ENCODE peak calls at places on chromosomes 12 and 14, in ten cellular contexts. U is fibroblast of pulmonary artery, T is upper lobe of left lung, B is foreskin fibroblast, R is bronchial epithelial cell, N is heart right ventricle, J is cardiac fibroblast, V is kidney epithelial cell, C is BJ, M is mammary epithelial cell. L is an unnamed sample.

GRCh38 chr12:50207424-50207823 is 40.3 kb upstream of the CERS5 start:
- DNase-seq in U (no peak), T (no peak), B (no peak), R (no peak), N (no peak), J (no peak), V (no peak), C (no peak), M (no peak), L (no peak)

GRCh38 chr12:31740618-31741017 is 11.8 kb upstream of the AMN1 start:
- DNase-seq in U (no peak), T (no peak), B (no peak), R (no peak), N (no peak), J (no peak), V (no peak), C (no peak), M (no peak), L (no peak)

GRCh38 chr12:21656931-21657335 is 709 bp downstream of the LDHB start:
- DNase-seq in U (peak; percentile 52), T (peak; percentile 56), B (peak; percentile 66), R (peak; percentile 33), N (no peak), J (peak; percentile 53), V (no peak), C (no peak), M (peak; percentile 40), L (no peak)

GRCh38 chr12:53817021-53817389 is 65.2 kb upstream of the CISTR start:
- DNase-seq in U (no peak), T (no peak), B (no peak), R (peak; percentile 30), N (no peak), J (no peak), V (no peak), C (no peak), M (no peak), L (no peak)

GRCh38 chr12:23949212-23950010 is at the start of gene SOX5:
- DNase-seq in U (peak; percentile 58), T (peak; percentile 58), B (no peak), R (peak; percentile 2), N (peak; percentile 28), J (peak; percentile 63), V (peak; percentile 18), C (no peak), M (no peak), L (no peak)

GRCh38 chr14:36942522-36943245 is 229.7 kb downstream of the SLC25A21 start:
- DNase-seq in U (peak; percentile 5), T (no peak), B (peak; percentile 38), R (peak; percentile 85), N (no peak), J (no peak), V (no peak), C (no peak), M (peak; percentile 62), L (no peak)

GRCh38 chr12:104282109-104282508 is 21.4 kb upstream of the EID3 start:
- DNase-seq in U (peak; percentile 53), T (no peak), B (peak; percentile 60), R (no peak), N (no peak), J (peak; percentile 72), V (no peak), C (no peak), M (no peak), L (no peak)

GRCh38 chr12:29316772-29317171 is 64.2 kb downstream of the ERGIC2 start:
- DNase-seq in U (peak; percentile 47), T (no peak), B (peak; percentile 16), R (no peak), N (peak; percentile 38), J (peak; percentile 60), V (peak; percentile 12), C (no peak), M (peak; percentile 52), L (no peak)

DNA sequence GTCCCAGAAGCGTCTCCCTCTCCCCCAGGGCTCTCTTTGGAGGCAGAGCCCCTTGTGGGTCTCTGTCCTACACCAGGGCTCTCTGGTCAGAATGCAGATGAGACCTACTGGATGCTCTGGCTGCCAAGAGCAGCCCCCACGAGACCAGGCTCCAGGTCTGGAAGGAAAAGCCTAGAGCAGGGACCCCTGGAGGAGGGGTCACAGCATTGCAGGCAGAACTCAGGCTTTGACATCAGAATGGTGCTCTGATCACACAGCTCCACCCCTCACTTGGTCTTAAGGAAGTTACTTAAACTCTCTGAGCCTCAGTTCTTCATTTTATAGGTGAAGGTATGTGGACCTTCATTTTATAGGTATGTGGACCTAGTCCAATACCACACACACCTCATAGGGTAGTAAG is 83.1 kb downstream of the ARL6IP4 start:
- DNase-seq in U (peak; percentile 31), T (no peak), B (peak; percentile 52), R (no peak), N (no peak), J (no peak), V (no peak), C (no peak), M (no peak), L (no peak)
- TF ChIP-seq CTCF in U (peak; percentile 45), T (no peak), B (peak; percentile 43), R (peak; percentile 27), N (no peak), J (peak; percentile 47), V (peak; percentile 39), C (peak; percentile 46), M (no peak), L (peak; percentile 2)

DNA sequence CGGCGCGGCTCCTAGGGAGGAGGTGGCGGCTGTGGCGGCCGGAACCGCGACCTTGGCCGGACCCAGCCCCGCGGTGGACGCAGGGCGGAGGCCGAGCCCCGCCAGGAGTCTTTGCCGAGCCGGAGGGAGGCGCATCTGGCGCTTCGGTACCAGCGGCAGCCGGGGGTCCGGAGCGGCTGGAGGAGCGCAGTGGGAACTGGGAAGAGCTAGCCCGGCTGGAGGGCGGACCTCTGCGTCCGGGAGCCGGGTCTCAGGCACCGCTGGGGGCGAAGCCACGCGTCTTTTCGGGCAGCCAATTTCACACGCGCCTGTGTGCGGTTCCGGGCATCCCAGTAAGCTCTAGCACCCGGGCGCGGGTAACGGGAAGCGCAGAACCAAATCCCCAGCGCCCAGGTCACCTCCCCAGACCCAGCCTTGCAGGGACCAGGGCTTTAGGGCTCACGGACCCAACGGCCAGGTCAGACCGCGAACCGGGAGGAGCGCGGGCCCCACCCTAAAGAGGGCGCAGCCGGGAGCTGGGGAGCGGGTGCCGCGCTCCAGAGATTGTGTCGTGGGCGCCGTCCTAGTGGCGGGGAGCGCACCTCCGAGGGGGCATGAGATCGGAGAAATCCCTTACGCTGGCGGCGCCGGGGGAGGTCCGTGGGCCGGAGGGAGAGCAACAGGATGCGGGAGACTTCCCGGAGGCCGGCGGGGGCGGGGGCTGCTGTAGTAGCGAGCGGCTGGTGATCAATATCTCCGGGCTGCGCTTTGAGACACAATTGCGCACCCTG is 89.4 kb downstream of the GALNT8 start:
- DNase-seq in U (no peak), T (no peak), B (peak; percentile 11), R (no peak), N (no peak), J (no peak), V (no peak), C (no peak), M (no peak), L (no peak)
- H3K4me3 ChIP-seq in U (no peak overlapping the region), T (peak overlapping the region; percentile 33), B (no peak overlapping the region), R (no peak overlapping the region), N (peak overlapping the region; percentile 47), J (no peak overlapping the region), V (peak overlapping the region; percentile 40), C (no peak overlapping the region), M (no peak overlapping the region), L (no peak overlapping the region)

GRCh38 chr12:128823916-128824839 is at the start of gene SLC15A4:
- DNase-seq in U (peak; percentile 90), T (peak; percentile 98), B (peak; percentile 97), R (peak; percentile 73), N (peak; percentile 97), J (peak; percentile 93), V (peak; percentile 74), C (no peak), M (peak; percentile 91), L (peak; percentile 70)
- TF ChIP-seq CTCF in U (peak; percentile 25), T (no peak), B (peak; percentile 37), R (peak; percentile 39), N (no peak), J (peak; percentile 36), V (peak; percentile 27), C (peak; percentile 36), M (no peak), L (no peak)

GRCh38 chr12:121156365-121156764 is 23.7 kb downstream of the P2RX7 start:
- DNase-seq in U (no peak), T (no peak), B (no peak), R (no peak), N (no peak), J (no peak), V (no peak), C (no peak), M (no peak), L (no peak)
- H3K4me3 ChIP-seq in U (no peak overlapping the region), T (no peak overlapping the region), B (no peak overlapping the region), R (no peak overlapping the region), N (no peak overlapping the region), J (no peak overlapping the region), V (no peak overlapping the region), C (no peak overlapping the region), M (no peak overlapping the region), L (no peak overlapping the region)

GRCh38 chr12:120639771-120640721 is at the start of gene CABP1:
- DNase-seq in U (no peak), T (peak; percentile 22), B (no peak), R (no peak), N (no peak), J (no peak), V (no peak), C (no peak), M (no peak), L (no peak)
- TF ChIP-seq CTCF in U (no peak), T (no peak), B (peak; percentile 7), R (peak; percentile 16), N (peak; percentile 44), J (no peak), V (peak; percentile 28), C (peak; percentile 9), M (no peak), L (peak; percentile 36)

DNA sequence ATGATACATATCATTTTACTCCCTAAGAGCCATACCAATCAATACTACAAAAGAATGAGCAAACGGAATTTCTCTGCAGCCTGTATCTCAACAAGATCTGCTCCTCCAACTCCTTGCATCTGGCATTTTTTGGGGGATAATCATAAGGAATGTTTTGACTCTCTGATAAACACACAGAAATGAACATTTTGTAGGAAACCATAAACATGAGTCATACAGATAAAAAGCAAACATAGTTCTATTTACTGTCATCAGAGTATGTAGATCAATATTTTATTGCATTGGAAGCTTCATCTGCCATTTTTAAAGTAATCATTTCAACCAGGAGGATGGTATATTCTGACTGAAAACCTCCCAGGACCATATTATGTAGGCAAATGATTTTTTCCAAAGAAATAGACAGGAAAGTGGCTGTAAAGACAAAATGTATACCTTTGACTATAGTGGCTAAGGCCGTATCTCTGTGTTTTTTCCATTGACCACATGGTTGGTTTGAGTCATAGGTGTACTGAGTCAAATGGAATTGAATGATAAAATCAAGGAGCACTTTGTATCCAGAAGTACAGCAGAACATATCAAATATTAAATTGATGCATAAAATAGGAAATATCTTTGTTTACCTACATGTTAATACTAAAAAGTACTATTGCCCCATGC is 32.4 kb upstream of the CD69 start:
- DNase-seq in U (peak; percentile 58), T (no peak), B (peak; percentile 61), R (peak; percentile 70), N (no peak), J (peak; percentile 8), V (no peak), C (peak; percentile 21), M (peak; percentile 26), L (no peak)
- H3K4me3 ChIP-seq in U (no peak overlapping the region), T (no peak overlapping the region), B (no peak overlapping the region), R (no peak overlapping the region), N (no peak overlapping the region), J (no peak overlapping the region), V (no peak overlapping the region), C (no peak overlapping the region), M (no peak overlapping the region), L (no peak overlapping the region)